ENCODE peak calls at places on chromosomes 12 and 14, in nine cellular contexts. I, O, W, J, S, P, V, C and L are unnamed samples.

GRCh38 chr12:106284294-106285105 is 18.0 kb upstream of the TCP11L2 start:
- DNase-seq in I (peak; percentile 35), O (no peak), W (no peak), J (no peak), S (no peak), P (no peak), V (no peak), C (no peak), L (no peak)

GRCh38 chr14:81302613-81303012 is 81.9 kb upstream of the GTF2A1 start:
- DNase-seq in I (no peak), O (no peak), W (no peak), J (no peak), S (no peak), P (no peak), V (no peak), C (peak; percentile 71), L (no peak)

GRCh38 chr12:62724285-62724684 is 210.7 kb downstream of the PPM1H start:
- DNase-seq in I (no peak), O (no peak), W (no peak), J (no peak), S (no peak), P (no peak), V (no peak), C (no peak), L (no peak)

GRCh38 chr12:53758081-53758769 is 6.4 kb upstream of the CISTR start:
- DNase-seq in I (no peak), O (no peak), W (no peak), J (no peak), S (no peak), P (no peak), V (no peak), C (no peak), L (no peak)

GRCh38 chr12:337039-337438 is 52.1 kb downstream of the KDM5A start:
- DNase-seq in I (no peak), O (no peak), W (no peak), J (no peak), S (no peak), P (no peak), V (no peak), C (no peak), L (no peak)

GRCh38 chr14:102616799-102617198 is 24.4 kb downstream of the RCOR1 start:
- DNase-seq in I (peak; percentile 35), O (no peak), W (no peak), J (no peak), S (no peak), P (no peak), V (no peak), C (no peak), L (no peak)

GRCh38 chr14:90559811-90560492 is 163.1 kb downstream of the CALM1 start:
- DNase-seq in I (no peak), O (no peak), W (no peak), J (no peak), S (no peak), P (no peak), V (no peak), C (no peak), L (no peak)

GRCh38 chr12:112243255-112243965 is 118.0 kb downstream of the TRAFD1 start:
- DNase-seq in I (no peak), O (no peak), W (no peak), J (no peak), S (no peak), P (no peak), V (no peak), C (no peak), L (no peak)

DNA sequence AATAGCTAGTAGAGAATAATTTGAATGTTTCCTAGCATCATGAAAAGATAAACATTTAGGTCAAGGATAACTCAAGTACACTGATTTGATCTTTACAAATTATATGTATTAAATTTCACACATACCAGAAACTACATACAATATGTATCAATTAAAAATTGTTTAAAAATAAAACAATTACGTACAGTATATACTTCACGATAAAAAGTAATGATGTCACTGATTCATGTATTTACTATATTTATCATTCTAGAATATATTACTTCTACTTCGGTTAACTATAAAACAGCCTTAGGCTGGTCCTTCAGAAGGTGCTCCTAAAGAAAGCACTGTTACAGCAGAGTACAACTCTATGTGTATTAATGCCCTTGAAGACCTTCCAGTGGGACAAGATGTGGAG is 11.5 kb downstream of the RBM23 start:
- DNase-seq in I (no peak), O (no peak), W (no peak), J (no peak), S (no peak), P (no peak), V (no peak), C (no peak), L (no peak)
- TF ChIP-seq CTCF in I (no peak), O (no peak), W (no peak), J (no peak), S (no peak), P (no peak), V (no peak), C (no peak), L (no peak)

GRCh38 chr12:78584695-78585094 is 279.9 kb upstream of the SYT1 start:
- DNase-seq in I (peak; percentile 2), O (no peak), W (no peak), J (no peak), S (peak; percentile 4), P (no peak), V (peak; percentile 11), C (peak; percentile 83), L (no peak)
- TF ChIP-seq CTCF in I (peak; percentile 36), O (no peak), W (peak; percentile 48), J (no peak), S (peak; percentile 39), P (no peak), V (peak; percentile 12), C (peak; percentile 96), L (no peak)

GRCh38 chr12:56581418-56582145 is 48.5 kb downstream of the BAZ2A start:
- DNase-seq in I (no peak), O (no peak), W (no peak), J (peak; percentile 25), S (no peak), P (peak; percentile 75), V (no peak), C (no peak), L (no peak)
- TF ChIP-seq CTCF in I (no peak), O (no peak), W (no peak), J (no peak), S (no peak), P (no peak), V (no peak), C (no peak), L (no peak)

GRCh38 chr12:110906088-110906487 is 14.3 kb downstream of the MYL2 start:
- DNase-seq in I (no peak), O (no peak), W (no peak), J (no peak), S (no peak), P (no peak), V (no peak), C (no peak), L (no peak)
- TF ChIP-seq CTCF in I (no peak), O (no peak), W (no peak), J (no peak), S (no peak), P (no peak), V (no peak), C (no peak), L (peak; percentile 8)

DNA sequence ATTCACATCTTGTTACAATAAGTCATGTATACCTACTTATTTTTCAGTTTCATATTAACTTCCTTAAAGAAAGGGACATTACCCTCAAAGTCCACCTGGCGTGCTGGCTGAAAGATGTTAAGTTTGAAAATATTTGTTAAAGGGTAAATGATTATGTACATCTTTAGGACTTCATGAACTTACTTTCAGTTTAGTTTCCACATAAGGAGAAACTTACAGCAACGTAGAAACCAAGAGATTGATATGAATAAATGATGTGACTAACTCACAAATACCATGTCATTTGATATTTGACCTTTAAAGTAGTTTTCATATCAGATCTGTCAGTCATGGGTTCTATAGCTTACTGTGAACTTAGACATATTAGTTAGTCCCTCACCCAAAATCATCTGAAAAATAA is 2.1 kb upstream of the CLEC2D start:
- DNase-seq in I (no peak), O (no peak), W (no peak), J (no peak), S (no peak), P (no peak), V (no peak), C (no peak), L (no peak)
- TF ChIP-seq CTCF in I (no peak), O (no peak), W (no peak), J (no peak), S (no peak), P (no peak), V (no peak), C (no peak), L (no peak)

GRCh38 chr14:23362200-23362599 is 2.8 kb downstream of the EFS start:
- DNase-seq in I (peak; percentile 26), O (no peak), W (no peak), J (no peak), S (no peak), P (no peak), V (peak; percentile 11), C (peak; percentile 49), L (no peak)
- TF ChIP-seq CTCF in I (peak; percentile 51), O (peak; percentile 18), W (peak; percentile 43), J (peak; percentile 34), S (no peak), P (no peak), V (peak; percentile 8), C (peak; percentile 42), L (peak; percentile 25)

DNA sequence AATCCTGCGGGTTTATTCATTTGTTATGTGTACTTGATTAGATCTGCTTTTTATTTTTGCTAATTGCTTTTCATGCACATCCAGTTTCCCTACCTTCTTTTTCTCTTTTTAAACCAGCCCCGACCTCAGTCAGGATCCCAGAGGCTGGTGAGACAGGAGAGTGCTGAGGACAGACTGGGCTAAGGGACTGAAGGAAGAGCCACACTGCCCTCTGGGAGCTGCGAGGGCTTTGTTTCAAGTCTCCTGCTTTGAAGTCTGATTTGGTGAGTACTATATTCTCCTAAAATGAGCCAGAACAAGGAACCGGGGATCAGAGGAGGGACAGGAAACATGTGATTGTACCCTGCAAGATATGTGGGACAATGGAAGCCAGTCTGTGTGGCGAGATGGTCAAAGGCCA is 23.9 kb downstream of the PRICKLE1 start:
- DNase-seq in I (no peak), O (no peak), W (no peak), J (no peak), S (no peak), P (no peak), V (no peak), C (peak; percentile 39), L (no peak)
- TF ChIP-seq CTCF in I (no peak), O (no peak), W (no peak), J (no peak), S (no peak), P (no peak), V (no peak), C (peak; percentile 64), L (no peak)